ENCODE peak calls at places on chromosomes 12 and 14, in seven cellular contexts. R, G, I, U, V, X and O are unnamed samples.

GRCh38 chr12:2341871-2342270 is 289.1 kb downstream of the CACNA1C start:
- DNase-seq in R (no peak), G (no peak), I (no peak), U (no peak), V (no peak), X (peak; percentile 95), O (peak; percentile 53)

GRCh38 chr12:2637371-2637770 is 157.4 kb upstream of the FKBP4 start:
- DNase-seq in R (no peak), G (no peak), I (no peak), U (no peak), V (no peak), X (no peak), O (no peak)

GRCh38 chr14:51849095-51849494 is 11.3 kb upstream of the GNG2 start:
- DNase-seq in R (peak; percentile 46), G (no peak), I (no peak), U (no peak), V (no peak), X (peak; percentile 18), O (no peak)

GRCh38 chr12:22588817-22589216 is 36.2 kb upstream of the ETNK1 start:
- DNase-seq in R (no peak), G (no peak), I (no peak), U (no peak), V (peak; percentile 36), X (no peak), O (no peak)

GRCh38 chr12:120086801-120087621 is 29.5 kb downstream of the RAB35 start:
- DNase-seq in R (peak; percentile 100), G (peak; percentile 98), I (peak; percentile 86), U (peak; percentile 100), V (peak; percentile 99), X (peak; percentile 99), O (peak; percentile 98)

GRCh38 chr12:124543052-124543590 is 24.3 kb downstream of the NCOR2 start:
- DNase-seq in R (no peak), G (no peak), I (no peak), U (no peak), V (peak; percentile 57), X (peak; percentile 81), O (no peak)

GRCh38 chr14:63287661-63288483 is 30.9 kb downstream of the GPHB5 start:
- DNase-seq in R (no peak), G (no peak), I (no peak), U (no peak), V (no peak), X (peak; percentile 29), O (no peak)

GRCh38 chr12:28611501-28611900 is 421.2 kb downstream of the CCDC91 start:
- DNase-seq in R (no peak), G (no peak), I (no peak), U (no peak), V (no peak), X (no peak), O (no peak)

GRCh38 chr12:88063375-88063774 is 34.2 kb upstream of the C12orf50 start:
- DNase-seq in R (no peak), G (no peak), I (no peak), U (no peak), V (no peak), X (peak; percentile 70), O (no peak)

GRCh38 chr12:12467222-12467621 is 95.4 kb downstream of the DUSP16 start:
- DNase-seq in R (peak; percentile 69), G (no peak), I (no peak), U (no peak), V (no peak), X (no peak), O (no peak)

GRCh38 chr14:93086441-93087055 is 29.2 kb downstream of the ITPK1 start:
- DNase-seq in R (no peak), G (no peak), I (no peak), U (no peak), V (no peak), X (no peak), O (no peak)

GRCh38 chr14:94041551-94042346 is 15.6 kb downstream of the OTUB2 start:
- DNase-seq in R (no peak), G (no peak), I (no peak), U (no peak), V (no peak), X (peak; percentile 12), O (no peak)

GRCh38 chr14:38255673-38256357 is at the start of gene CLEC14A:
- DNase-seq in R (no peak), G (no peak), I (no peak), U (no peak), V (no peak), X (no peak), O (no peak)

GRCh38 chr12:131249291-131250027 is 295.8 kb downstream of the ADGRD1 start:
- DNase-seq in R (no peak), G (no peak), I (no peak), U (no peak), V (no peak), X (no peak), O (no peak)

GRCh38 chr12:115489253-115489652 is 788.2 kb downstream of the MED13L start:
- DNase-seq in R (no peak), G (no peak), I (no peak), U (no peak), V (no peak), X (no peak), O (no peak)

GRCh38 chr12:53115891-53116675 is 12.8 kb downstream of the SOAT2 start:
- DNase-seq in R (no peak), G (no peak), I (no peak), U (no peak), V (no peak), X (no peak), O (no peak)

GRCh38 chr14:65446159-65446558 is 33.6 kb downstream of the FUT8 start:
- DNase-seq in R (no peak), G (no peak), I (no peak), U (no peak), V (no peak), X (no peak), O (no peak)

GRCh38 chr12:92141585-92142244 is 3.9 kb downstream of the BTG1 start:
- DNase-seq in R (peak; percentile 74), G (no peak), I (no peak), U (no peak), V (no peak), X (peak; percentile 22), O (no peak)

GRCh38 chr12:52349196-52349595 is 18.1 kb downstream of the KRT85 start:
- DNase-seq in R (no peak), G (no peak), I (no peak), U (no peak), V (no peak), X (no peak), O (peak; percentile 29)

GRCh38 chr12:116552750-116553383 is 6.3 kb upstream of the MAP1LC3B2 start:
- DNase-seq in R (no peak), G (no peak), I (no peak), U (no peak), V (no peak), X (no peak), O (no peak)

GRCh38 chr14:53620325-53620716 is 336.3 kb downstream of the BMP4 start:
- DNase-seq in R (no peak), G (no peak), I (no peak), U (no peak), V (no peak), X (peak; percentile 28), O (no peak)

GRCh38 chr14:24814944-24815343 is 181.0 kb upstream of the GZMB start:
- DNase-seq in R (no peak), G (no peak), I (no peak), U (no peak), V (no peak), X (no peak), O (no peak)

GRCh38 chr14:61668267-61668666 is 27.0 kb upstream of the HIF1A start:
- DNase-seq in R (no peak), G (no peak), I (no peak), U (no peak), V (peak; percentile 31), X (no peak), O (no peak)
- H3K27ac ChIP-seq in R (no peak overlapping the region), G (no peak overlapping the region), I (no peak overlapping the region), U (no peak overlapping the region), V (no peak overlapping the region), X (no peak overlapping the region), O (no peak overlapping the region)

GRCh38 chr12:104478396-104479140 is 21.8 kb downstream of the CHST11 start:
- DNase-seq in R (peak; percentile 63), G (no peak), I (no peak), U (no peak), V (no peak), X (peak; percentile 46), O (no peak)
- H3K27ac ChIP-seq in R (peak overlapping the region; percentile 41), G (no peak overlapping the region), I (no peak overlapping the region), U (no peak overlapping the region), V (no peak overlapping the region), X (no peak overlapping the region), O (no peak overlapping the region)

GRCh38 chr12:71160585-71160984 is 2.8 kb upstream of the TSPAN8 start:
- DNase-seq in R (no peak), G (no peak), I (no peak), U (no peak), V (no peak), X (peak; percentile 4), O (peak; percentile 2)
- H3K27ac ChIP-seq in R (no peak overlapping the region), G (no peak overlapping the region), I (peak overlapping the region; percentile 59), U (no peak overlapping the region), V (no peak overlapping the region), X (no peak overlapping the region), O (no peak overlapping the region)

DNA sequence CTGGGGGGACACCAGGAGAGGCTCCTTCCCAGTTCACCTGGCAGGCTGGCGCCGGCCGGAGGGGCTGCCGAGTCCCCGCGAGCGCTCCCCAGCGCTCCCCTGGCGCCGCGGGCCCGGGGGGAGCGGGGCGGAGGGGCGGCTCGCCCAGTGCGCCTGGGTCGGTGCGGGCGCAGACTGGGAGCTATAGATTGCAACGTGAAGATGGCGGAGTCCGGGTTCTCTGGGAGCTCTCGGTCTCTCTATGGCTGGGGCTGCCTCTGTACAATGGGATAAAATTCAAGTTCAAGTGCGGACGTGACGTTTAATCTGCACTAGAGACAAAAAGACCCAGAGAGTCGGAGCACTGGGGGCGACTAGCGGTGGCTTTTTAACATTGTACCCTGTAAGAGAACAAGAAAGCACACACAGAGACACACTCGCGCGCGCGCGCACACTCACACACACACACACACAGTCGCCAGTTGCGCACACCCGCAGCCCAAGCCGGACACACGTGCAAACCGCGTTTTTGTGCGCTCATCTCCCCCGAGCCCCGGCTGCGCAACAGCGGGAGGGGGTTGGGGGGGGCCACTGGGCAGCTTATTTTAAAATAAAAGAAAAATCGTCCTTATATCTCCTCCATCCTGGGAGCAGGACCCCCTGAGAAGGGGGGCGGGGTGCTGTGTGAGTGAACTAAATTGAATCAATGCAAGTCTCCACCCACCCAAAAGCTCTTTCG is at the start of gene BCL11B:
- DNase-seq in R (peak; percentile 96), G (peak; percentile 82), I (no peak), U (peak; percentile 76), V (peak; percentile 86), X (peak; percentile 77), O (peak; percentile 79)
- H3K27ac ChIP-seq in R (peak within 1 kb of the TSS; percentile 80), G (no peak within 1 kb of the TSS), I (no peak within 1 kb of the TSS), U (no peak within 1 kb of the TSS), V (peak within 1 kb of the TSS; percentile 85), X (no peak within 1 kb of the TSS), O (peak within 1 kb of the TSS; percentile 95)